ENCODE peak calls at places on chromosomes 4 and X, in eight cellular contexts. D is IMR-90, T is suprapubic skin, O is stomach, G is A549, M is breast epithelium, A is Peyer's patch, S is uterus. W is an unnamed sample.
A peak's percentile ranks its signal among the peaks of the same experiment; 100 is the strongest.

GRCh38 chr4:6134612-6135220 is 65.6 kb downstream of the JAKMIP1 start:
- DNase-seq in D (no peak), T (no peak), O (no peak), G (peak; percentile 31), M (no peak), A (no peak), S (no peak), W (no peak)

GRCh38 chr4:138209094-138209493 is 33.1 kb downstream of the SLC7A11 start:
- DNase-seq in D (no peak), T (no peak), O (no peak), G (no peak), M (no peak), A (no peak), S (no peak), W (no peak)

GRCh38 chr4:20639346-20639745 is 60.9 kb upstream of the PACRGL start:
- DNase-seq in D (no peak), T (no peak), O (no peak), G (no peak), M (no peak), A (no peak), S (no peak), W (no peak)

GRCh38 chr4:40555176-40555900 is 74.3 kb downstream of the RBM47 start:
- DNase-seq in D (no peak), T (no peak), O (no peak), G (no peak), M (no peak), A (no peak), S (no peak), W (no peak)

GRCh38 chr4:109163493-109163892 is 139.0 kb downstream of the COL25A1 start:
- DNase-seq in D (no peak), T (no peak), O (no peak), G (no peak), M (no peak), A (no peak), S (no peak), W (no peak)

GRCh38 chrX:107878106-107878505 is 52.4 kb downstream of the MID2 start:
- DNase-seq in D (no peak), T (no peak), O (no peak), G (no peak), M (no peak), A (no peak), S (no peak), W (peak; percentile 23)

GRCh38 chr4:61400446-61400845 is 200.3 kb downstream of the ADGRL3 start:
- DNase-seq in D (no peak), T (no peak), O (no peak), G (no peak), M (no peak), A (no peak), S (no peak), W (no peak)

GRCh38 chr4:89283226-89283974 is 24.2 kb downstream of the GPRIN3 start:
- DNase-seq in D (no peak), T (no peak), O (no peak), G (no peak), M (no peak), A (peak; percentile 43), S (no peak), W (no peak)

GRCh38 chrX:37684918-37685317 is 673 bp upstream of the XK start:
- DNase-seq in D (no peak), T (no peak), O (no peak), G (no peak), M (no peak), A (no peak), S (no peak), W (no peak)

GRCh38 chr4:110516106-110516922 is 40.4 kb downstream of the ENPEP start:
- DNase-seq in D (peak; percentile 51), T (no peak), O (peak; percentile 86), G (peak; percentile 49), M (peak; percentile 73), A (peak; percentile 76), S (peak; percentile 52), W (peak; percentile 78)

GRCh38 chr4:138256608-138257007 is 14.5 kb upstream of the SLC7A11 start:
- DNase-seq in D (no peak), T (no peak), O (no peak), G (no peak), M (no peak), A (no peak), S (no peak), W (no peak)

GRCh38 chr4:183636923-183637322 is 22.1 kb downstream of the RWDD4 start:
- DNase-seq in D (peak; percentile 53), T (no peak), O (no peak), G (no peak), M (no peak), A (no peak), S (no peak), W (no peak)

GRCh38 chr4:12645732-12646131 is 838.4 kb downstream of the RAB28 start:
- DNase-seq in D (no peak), T (no peak), O (no peak), G (no peak), M (no peak), A (no peak), S (no peak), W (no peak)

GRCh38 chr4:150078041-150078995 is at the start of gene DCLK2:
- DNase-seq in D (peak; percentile 87), T (peak; percentile 82), O (peak; percentile 55), G (peak; percentile 55), M (peak; percentile 66), A (peak; percentile 35), S (peak; percentile 90), W (peak; percentile 72)

GRCh38 chr4:121728066-121728465 is 31.3 kb upstream of the ANXA5 start:
- DNase-seq in D (peak; percentile 88), T (no peak), O (no peak), G (peak; percentile 17), M (no peak), A (no peak), S (no peak), W (no peak)

GRCh38 chr4:86919824-86920223 is 15.0 kb upstream of the AFF1 start:
- DNase-seq in D (peak; percentile 24), T (no peak), O (no peak), G (no peak), M (no peak), A (no peak), S (no peak), W (no peak)

GRCh38 chr4:165874072-165874798 is 1.2 kb downstream of the TLL1 start:
- DNase-seq in D (no peak), T (peak; percentile 79), O (no peak), G (peak; percentile 5), M (no peak), A (no peak), S (no peak), W (peak; percentile 4)

GRCh38 chr4:165877291-165877690 is 4.3 kb downstream of the TLL1 start:
- DNase-seq in D (no peak), T (no peak), O (no peak), G (no peak), M (no peak), A (no peak), S (no peak), W (no peak)

GRCh38 chr4:165873298-165874071 is 448 bp downstream of the TLL1 start:
- DNase-seq in D (no peak), T (no peak), O (peak; percentile 31), G (peak; percentile 17), M (no peak), A (no peak), S (no peak), W (peak; percentile 31)

GRCh38 chr4:165874799-165875371 is 1.8 kb downstream of the TLL1 start:
- DNase-seq in D (no peak), T (no peak), O (no peak), G (peak; percentile 5), M (no peak), A (no peak), S (no peak), W (peak; percentile 22)

GRCh38 chr4:165875446-165875845 is 2.4 kb downstream of the TLL1 start:
- DNase-seq in D (no peak), T (no peak), O (no peak), G (no peak), M (no peak), A (no peak), S (no peak), W (no peak)
- H3K4me3 ChIP-seq in D (no peak overlapping the region), T (peak overlapping the region; percentile 72), O (no peak overlapping the region), G (no peak overlapping the region), M (peak overlapping the region; percentile 72), A (no peak overlapping the region), S (no peak overlapping the region), W (no peak overlapping the region)

GRCh38 chrX:56232221-56233082 is at the start of gene KLF8:
- DNase-seq in D (no peak), T (peak; percentile 77), O (peak; percentile 44), G (no peak), M (peak; percentile 55), A (peak; percentile 64), S (peak; percentile 58), W (peak; percentile 61)
- TF ChIP-seq POLR2A in D (no peak), T (no peak), O (no peak), G (no peak), M (no peak), A (no peak), S (peak; percentile 59), W (no peak)

GRCh38 chr4:53748328-53748772 is 157.1 kb upstream of the LNX1 start:
- DNase-seq in D (no peak), T (no peak), O (no peak), G (no peak), M (no peak), A (peak; percentile 56), S (no peak), W (no peak)

GRCh38 chr4:53744446-53745160 is 153.3 kb upstream of the LNX1 start:
- DNase-seq in D (no peak), T (no peak), O (no peak), G (no peak), M (no peak), A (no peak), S (no peak), W (no peak)

GRCh38 chr4:53747401-53747800 is 156.1 kb upstream of the LNX1 start:
- DNase-seq in D (no peak), T (no peak), O (no peak), G (no peak), M (no peak), A (no peak), S (no peak), W (no peak)
- H3K4me3 ChIP-seq in D (no peak overlapping the region), T (no peak overlapping the region), O (no peak overlapping the region), G (no peak overlapping the region), M (no peak overlapping the region), A (no peak overlapping the region), S (no peak overlapping the region), W (no peak overlapping the region)

DNA sequence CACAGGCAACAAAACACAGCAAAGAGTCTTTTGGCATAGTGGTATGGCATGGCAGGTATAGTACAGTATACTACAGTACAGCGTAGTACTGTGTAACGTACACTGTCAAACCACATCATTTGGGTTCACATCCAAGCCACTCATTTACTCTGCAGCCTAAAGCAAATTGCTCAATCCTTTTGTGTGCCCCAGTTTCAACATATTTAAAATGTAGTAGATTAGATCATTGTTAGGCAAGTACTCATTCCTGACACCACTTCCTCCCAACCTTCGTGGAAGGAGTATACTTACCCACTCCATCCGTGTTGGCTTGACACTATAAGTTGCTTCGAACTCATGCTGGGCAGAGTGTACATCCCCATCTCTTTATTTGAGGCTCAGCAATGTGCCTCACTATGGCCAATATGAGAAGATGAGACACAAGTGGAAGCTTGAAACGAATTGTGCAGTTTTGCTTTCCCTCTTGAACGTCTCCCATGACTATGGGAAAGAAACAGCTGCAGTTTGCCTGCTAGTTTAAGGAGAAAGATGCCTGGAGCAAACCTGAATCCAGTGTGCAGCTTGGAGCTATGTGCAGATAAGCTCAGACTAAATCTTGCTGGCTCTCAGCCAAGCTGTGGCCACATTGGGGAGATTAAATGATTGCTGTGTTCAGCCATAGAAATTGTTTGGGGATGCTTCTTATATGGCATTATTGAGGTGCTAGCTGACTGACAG is 85.7 kb upstream of the TBL1X start:
- DNase-seq in D (peak; percentile 52), T (no peak), O (no peak), G (no peak), M (no peak), A (no peak), S (no peak), W (no peak)
- TF ChIP-seq POLR2A in D (no peak), T (no peak), O (no peak), G (no peak), M (no peak), A (no peak), S (no peak), W (no peak)

W was measured in thyroid gland.